ENCODE peak calls at places on chromosomes 3 and 15, in ten cellular contexts. U is suprapubic skin, B is heart left ventricle, W is body of pancreas, D is HCT116, C is Peyer's patch, I is breast epithelium, P is esophagus muscularis mucosa, Z is adrenal gland, H is sigmoid colon. Q is an unnamed sample.

GRCh38 chr3:176650478-176650877 is 546.8 kb downstream of the TBL1XR1 start:
- DNase-seq in U (no peak), B (no peak), W (no peak), D (no peak), C (no peak), I (no peak), P (no peak), Z (no peak), H (no peak), Q (no peak)

GRCh38 chr15:49145651-49146609 is 9.5 kb downstream of the COPS2 start:
- DNase-seq in U (no peak), B (no peak), W (peak; percentile 53), D (peak; percentile 35), C (peak; percentile 53), I (no peak), P (no peak), Z (no peak), H (no peak), Q (no peak)

GRCh38 chr3:151443583-151443982 is 17.3 kb downstream of the IGSF10 start:
- DNase-seq in U (no peak), B (no peak), W (no peak), D (no peak), C (no peak), I (no peak), P (no peak), Z (no peak), H (no peak), Q (no peak)

GRCh38 chr3:49339947-49340800 is at the start of gene USP4:
- DNase-seq in U (peak; percentile 92), B (peak; percentile 96), W (peak; percentile 93), D (peak; percentile 71), C (peak; percentile 98), I (peak; percentile 87), P (peak; percentile 94), Z (peak; percentile 90), H (peak; percentile 94), Q (no peak)

GRCh38 chr3:23258110-23258509 is 55.0 kb downstream of the UBE2E2 start:
- DNase-seq in U (no peak), B (no peak), W (no peak), D (no peak), C (no peak), I (no peak), P (no peak), Z (no peak), H (no peak), Q (no peak)

GRCh38 chr3:123773681-123774431 is 110.3 kb downstream of the MYLK start:
- DNase-seq in U (peak; percentile 79), B (no peak), W (no peak), D (no peak), C (no peak), I (no peak), P (peak; percentile 92), Z (no peak), H (peak; percentile 77), Q (no peak)

GRCh38 chr15:28107111-28107893 is 8.2 kb upstream of the OCA2 start:
- DNase-seq in U (peak; percentile 55), B (no peak), W (peak; percentile 16), D (no peak), C (no peak), I (no peak), P (no peak), Z (no peak), H (peak; percentile 57), Q (no peak)

GRCh38 chr3:17360991-17361390 is 381.4 kb downstream of the TBC1D5 start:
- DNase-seq in U (no peak), B (no peak), W (no peak), D (no peak), C (no peak), I (no peak), P (no peak), Z (no peak), H (no peak), Q (no peak)

GRCh38 chr15:90643301-90643632 is 73.9 kb upstream of the BLM start:
- DNase-seq in U (no peak), B (no peak), W (no peak), D (no peak), C (no peak), I (no peak), P (no peak), Z (no peak), H (no peak), Q (no peak)
- H3K36me3 ChIP-seq in U (peaks cover 50% of the 10 kb centered on the region), B (peaks cover 58% of the 10 kb centered on the region), W (peaks cover 15% of the 10 kb centered on the region), D (no peaks in the 10 kb centered on the region), C (peaks cover 54% of the 10 kb centered on the region), I (no peaks in the 10 kb centered on the region), P (peaks cover 52% of the 10 kb centered on the region), Z (no peaks in the 10 kb centered on the region), H (peaks cover 62% of the 10 kb centered on the region), Q (peaks cover 45% of the 10 kb centered on the region)

GRCh38 chr3:157127831-157128767 is 31.8 kb downstream of the CCNL1 start:
- DNase-seq in U (no peak), B (no peak), W (peak; percentile 69), D (peak; percentile 75), C (peak; percentile 70), I (no peak), P (peak; percentile 91), Z (peak; percentile 95), H (peak; percentile 69), Q (peak; percentile 97)
- TF ChIP-seq POLR2A in U (no peak), B (no peak), W (peak; percentile 20), D (no peak), C (no peak), I (no peak), P (no peak), Z (no peak), H (no peak), Q (no peak)

DNA sequence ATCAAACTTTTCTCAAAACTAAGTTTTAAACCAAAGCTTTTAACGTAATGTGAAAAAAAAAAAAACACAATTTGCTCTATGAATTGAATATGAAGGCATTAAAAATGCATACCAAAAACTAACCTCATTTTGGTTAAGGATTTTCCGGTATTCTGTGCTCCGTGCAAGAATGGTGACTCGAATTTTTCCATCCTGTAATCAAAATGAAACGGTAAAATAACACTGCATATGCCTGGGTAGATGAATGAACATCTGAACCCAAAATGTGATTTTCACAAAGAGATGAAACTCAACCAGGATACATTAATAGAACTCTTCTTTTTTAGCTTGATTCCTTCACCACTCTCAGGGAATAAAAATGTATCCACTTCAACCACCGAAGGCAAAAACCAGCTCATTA is 26.2 kb downstream of the EOGT start:
- DNase-seq in U (no peak), B (no peak), W (no peak), D (no peak), C (no peak), I (no peak), P (no peak), Z (no peak), H (no peak), Q (no peak)
- H3K36me3 ChIP-seq in U (peaks cover 76% of the 10 kb centered on the region), B (peaks cover 64% of the 10 kb centered on the region), W (peaks cover 22% of the 10 kb centered on the region), D (peaks cover 9% of the 10 kb centered on the region), C (peaks cover 44% of the 10 kb centered on the region), I (no peaks in the 10 kb centered on the region), P (peaks cover 49% of the 10 kb centered on the region), Z (no peaks in the 10 kb centered on the region), H (peaks cover 83% of the 10 kb centered on the region), Q (no peaks in the 10 kb centered on the region)

GRCh38 chr15:78073026-78073425 is 4.5 kb downstream of the TBC1D2B start:
- DNase-seq in U (no peak), B (no peak), W (no peak), D (no peak), C (no peak), I (no peak), P (no peak), Z (no peak), H (no peak), Q (no peak)

GRCh38 chr15:78077860-78078187 is 313 bp upstream of the TBC1D2B start:
- DNase-seq in U (no peak), B (no peak), W (no peak), D (no peak), C (no peak), I (no peak), P (no peak), Z (no peak), H (no peak), Q (no peak)

GRCh38 chr15:78076231-78077052 is 1.1 kb downstream of the TBC1D2B start:
- DNase-seq in U (no peak), B (no peak), W (no peak), D (no peak), C (no peak), I (no peak), P (no peak), Z (peak; percentile 22), H (peak; percentile 67), Q (no peak)

GRCh38 chr15:78077053-78077859 is at the start of gene TBC1D2B:
- DNase-seq in U (peak; percentile 83), B (peak; percentile 89), W (peak; percentile 77), D (no peak), C (peak; percentile 85), I (no peak), P (no peak), Z (peak; percentile 65), H (peak; percentile 82), Q (no peak)

DNA sequence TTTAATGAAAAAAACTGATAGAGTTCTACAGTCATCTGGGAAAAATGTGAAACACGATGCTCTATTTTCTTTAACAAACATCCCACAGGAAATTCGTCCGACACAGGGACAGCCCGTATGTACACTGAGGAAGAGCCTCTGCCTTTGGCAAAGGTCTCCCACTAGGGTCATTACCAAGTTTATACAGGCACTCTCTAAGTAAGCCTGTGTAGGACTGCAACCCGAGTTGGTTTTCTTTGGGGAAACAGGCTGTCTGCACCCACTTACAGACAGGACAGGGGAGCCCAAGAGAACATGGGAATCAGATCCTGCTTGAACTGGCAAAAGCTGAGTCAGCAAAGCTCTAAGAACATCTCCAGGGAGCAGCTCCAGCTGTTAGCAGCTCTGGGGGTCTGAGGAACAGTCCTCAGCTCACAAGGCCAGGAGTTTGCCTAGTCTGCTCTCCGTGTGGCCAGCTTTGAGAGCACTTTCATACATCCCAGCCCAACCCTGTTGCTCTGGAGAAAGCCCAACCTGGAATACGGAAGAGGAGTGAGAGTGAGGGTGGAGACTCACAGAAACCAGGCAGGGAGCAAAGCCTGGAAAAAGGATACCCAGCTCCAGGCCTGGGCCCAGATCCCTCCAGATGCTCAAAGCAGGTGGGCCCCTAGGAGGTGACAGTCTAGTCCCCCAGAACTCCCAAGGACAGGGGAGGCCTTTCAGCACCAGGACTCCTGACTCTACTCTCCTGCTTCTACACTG is 1.9 kb downstream of the TBC1D2B start:
- DNase-seq in U (peak; percentile 57), B (no peak), W (peak; percentile 74), D (no peak), C (peak; percentile 63), I (peak; percentile 48), P (no peak), Z (peak; percentile 82), H (peak; percentile 86), Q (no peak)
- TF ChIP-seq POLR2A in U (no peak), B (no peak), W (peak; percentile 56), D (no peak), C (no peak), I (no peak), P (no peak), Z (peak; percentile 30), H (no peak), Q (no peak)

DNA sequence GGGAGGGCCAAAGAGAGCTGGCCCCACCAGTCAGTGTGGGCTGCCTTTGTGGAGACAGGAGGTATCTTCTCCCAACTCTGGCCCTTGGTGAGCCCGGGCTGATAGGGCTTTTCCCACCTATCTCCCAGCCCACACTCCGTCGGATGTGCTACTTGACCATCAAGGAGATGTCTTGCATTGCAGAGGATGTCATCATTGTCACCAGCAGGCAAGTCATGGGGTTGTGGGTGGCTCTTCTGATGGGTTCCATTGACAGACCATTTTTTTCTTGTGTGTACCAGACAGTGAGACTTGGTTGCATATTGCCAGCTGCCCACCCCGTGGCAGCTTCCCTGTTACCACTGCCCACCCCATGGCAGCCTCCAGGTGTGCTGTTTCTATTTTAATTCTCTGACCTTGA is 3.3 kb downstream of the COPG1 start:
- DNase-seq in U (no peak), B (no peak), W (no peak), D (no peak), C (no peak), I (no peak), P (no peak), Z (no peak), H (no peak), Q (no peak)
- H3K36me3 ChIP-seq in U (peaks cover 58% of the 10 kb centered on the region), B (peaks cover 62% of the 10 kb centered on the region), W (peaks cover 31% of the 10 kb centered on the region), D (peaks cover 41% of the 10 kb centered on the region), C (peaks cover 66% of the 10 kb centered on the region), I (peaks cover 25% of the 10 kb centered on the region), P (peaks cover 55% of the 10 kb centered on the region), Z (no peaks in the 10 kb centered on the region), H (peaks cover 60% of the 10 kb centered on the region), Q (peaks cover 62% of the 10 kb centered on the region)

Q was measured in vagina.